ENCODE peak calls at places on chromosomes 12 and 14, in ten cellular contexts. One of them, this sample, is unnamed.

GRCh38 chr12:131283191-131283861 is 329.6 kb downstream of the ADGRD1 start:
- DNase-seq in heart left ventricle: no peak
- DNase-seq in A549: no peak
- DNase-seq in IMR-90: no peak
- DNase-seq in body of pancreas: no peak
- DNase-seq in NB4: no peak
- DNase-seq in erythroblast: no peak
- DNase-seq in GM12892: no peak
- DNase-seq in uterus: peak; percentile 2
- DNase-seq in adrenal gland: peak; percentile 9
- DNase-seq in this sample: peak; percentile 3

GRCh38 chr14:89466460-89466859 is 49.4 kb upstream of the FOXN3 start:
- DNase-seq in erythroblast: no peak
- DNase-seq in uterus: no peak
- DNase-seq in heart left ventricle: no peak
- DNase-seq in adrenal gland: no peak
- DNase-seq in NB4: peak; percentile 94
- DNase-seq in IMR-90: no peak
- DNase-seq in A549: no peak
- DNase-seq in GM12892: no peak
- DNase-seq in body of pancreas: no peak
- DNase-seq in this sample: no peak

GRCh38 chr12:45130881-45131281 is 80.0 kb upstream of the DBX2 start:
- DNase-seq in IMR-90: peak; percentile 63
- DNase-seq in GM12892: peak; percentile 15
- DNase-seq in A549: peak; percentile 71
- DNase-seq in erythroblast: peak; percentile 46
- DNase-seq in body of pancreas: peak; percentile 28
- DNase-seq in adrenal gland: peak; percentile 33
- DNase-seq in heart left ventricle: no peak
- DNase-seq in NB4: peak; percentile 82
- DNase-seq in uterus: no peak
- DNase-seq in this sample: peak; percentile 45

GRCh38 chr14:37888234-37888633 is 292.8 kb downstream of the TTC6 start:
- DNase-seq in uterus: no peak
- DNase-seq in GM12892: no peak
- DNase-seq in body of pancreas: no peak
- DNase-seq in A549: no peak
- DNase-seq in heart left ventricle: no peak
- DNase-seq in adrenal gland: no peak
- DNase-seq in NB4: no peak
- DNase-seq in erythroblast: no peak
- DNase-seq in IMR-90: no peak
- DNase-seq in this sample: no peak

GRCh38 chr12:117061555-117062079 is 37.6 kb downstream of the TESC start:
- DNase-seq in erythroblast: no peak
- DNase-seq in heart left ventricle: no peak
- DNase-seq in IMR-90: no peak
- DNase-seq in GM12892: no peak
- DNase-seq in uterus: no peak
- DNase-seq in NB4: no peak
- DNase-seq in adrenal gland: no peak
- DNase-seq in body of pancreas: no peak
- DNase-seq in A549: no peak
- DNase-seq in this sample: no peak

GRCh38 chr12:40691913-40692616 is at the start of gene CNTN1:
- DNase-seq in adrenal gland: peak; percentile 38
- DNase-seq in GM12892: no peak
- DNase-seq in erythroblast: no peak
- DNase-seq in NB4: no peak
- DNase-seq in A549: peak; percentile 93
- DNase-seq in IMR-90: peak; percentile 0
- DNase-seq in uterus: peak; percentile 54
- DNase-seq in body of pancreas: peak; percentile 42
- DNase-seq in heart left ventricle: peak; percentile 14
- DNase-seq in this sample: peak; percentile 64

GRCh38 chr12:87444039-87444438 is 585.2 kb downstream of the C12orf50 start:
- DNase-seq in erythroblast: no peak
- DNase-seq in uterus: no peak
- DNase-seq in GM12892: no peak
- DNase-seq in body of pancreas: no peak
- DNase-seq in adrenal gland: no peak
- DNase-seq in A549: no peak
- DNase-seq in NB4: no peak
- DNase-seq in heart left ventricle: no peak
- DNase-seq in IMR-90: peak; percentile 1
- DNase-seq in this sample: no peak

GRCh38 chr12:63420206-63420644 is 248.1 kb downstream of the DPY19L2 start:
- DNase-seq in GM12892: peak; percentile 0
- DNase-seq in erythroblast: peak; percentile 70
- DNase-seq in body of pancreas: peak; percentile 41
- DNase-seq in adrenal gland: peak; percentile 32
- DNase-seq in IMR-90: peak; percentile 59
- DNase-seq in heart left ventricle: peak; percentile 11
- DNase-seq in NB4: peak; percentile 92
- DNase-seq in A549: peak; percentile 76
- DNase-seq in uterus: no peak
- DNase-seq in this sample: no peak

GRCh38 chr12:121793501-121793835 is at the start of gene RHOF:
- DNase-seq in heart left ventricle: no peak
- DNase-seq in uterus: no peak
- DNase-seq in GM12892: peak; percentile 63
- DNase-seq in A549: no peak
- DNase-seq in body of pancreas: peak; percentile 47
- DNase-seq in IMR-90: no peak
- DNase-seq in adrenal gland: peak; percentile 66
- DNase-seq in erythroblast: peak; percentile 75
- DNase-seq in NB4: no peak
- DNase-seq in this sample: no peak

GRCh38 chr12:121794532-121795028 is 1.1 kb upstream of the RHOF start:
- DNase-seq in NB4: no peak
- DNase-seq in erythroblast: no peak
- DNase-seq in A549: no peak
- DNase-seq in uterus: peak; percentile 62
- DNase-seq in heart left ventricle: peak; percentile 54
- DNase-seq in GM12892: peak; percentile 43
- DNase-seq in body of pancreas: peak; percentile 56
- DNase-seq in adrenal gland: peak; percentile 66
- DNase-seq in IMR-90: no peak
- DNase-seq in this sample: no peak

GRCh38 chr12:121791671-121792496 is 1.6 kb downstream of the RHOF start:
- DNase-seq in uterus: no peak
- DNase-seq in erythroblast: no peak
- DNase-seq in NB4: peak; percentile 43
- DNase-seq in IMR-90: no peak
- DNase-seq in adrenal gland: no peak
- DNase-seq in GM12892: no peak
- DNase-seq in heart left ventricle: no peak
- DNase-seq in A549: peak; percentile 85
- DNase-seq in body of pancreas: no peak
- DNase-seq in this sample: no peak

GRCh38 chr12:121793836-121794531 is 496 bp upstream of the RHOF start:
- DNase-seq in adrenal gland: peak; percentile 93
- DNase-seq in A549: peak; percentile 96
- DNase-seq in uterus: peak; percentile 90
- DNase-seq in body of pancreas: peak; percentile 92
- DNase-seq in NB4: peak; percentile 99
- DNase-seq in GM12892: peak; percentile 88
- DNase-seq in IMR-90: peak; percentile 89
- DNase-seq in heart left ventricle: peak; percentile 88
- DNase-seq in erythroblast: peak; percentile 96
- DNase-seq in this sample: peak; percentile 77

GRCh38 chr12:121792607-121793500 is 634 bp downstream of the RHOF start:
- DNase-seq in GM12892: peak; percentile 55
- DNase-seq in heart left ventricle: no peak
- DNase-seq in NB4: peak; percentile 83
- DNase-seq in erythroblast: peak; percentile 53
- DNase-seq in adrenal gland: peak; percentile 69
- DNase-seq in body of pancreas: no peak
- DNase-seq in IMR-90: no peak
- DNase-seq in A549: no peak
- DNase-seq in uterus: no peak
- DNase-seq in this sample: no peak
- TF ChIP-seq POLR2A in GM12892: peak; percentile 56
- TF ChIP-seq POLR2A in heart left ventricle: no peak
- TF ChIP-seq POLR2A in NB4: no peak
- TF ChIP-seq POLR2A in erythroblast: no peak
- TF ChIP-seq POLR2A in adrenal gland: no peak
- TF ChIP-seq POLR2A in body of pancreas: no peak
- TF ChIP-seq POLR2A in IMR-90: no peak
- TF ChIP-seq POLR2A in A549: no peak
- TF ChIP-seq POLR2A in uterus: no peak
- TF ChIP-seq POLR2A in this sample: no peak

GRCh38 chr12:2893007-2893406 is 2.3 kb downstream of the TULP3 start:
- DNase-seq in GM12892: no peak
- DNase-seq in heart left ventricle: no peak
- DNase-seq in A549: peak; percentile 43
- DNase-seq in erythroblast: no peak
- DNase-seq in NB4: peak; percentile 16
- DNase-seq in body of pancreas: no peak
- DNase-seq in IMR-90: peak; percentile 92
- DNase-seq in uterus: peak; percentile 42
- DNase-seq in adrenal gland: peak; percentile 63
- DNase-seq in this sample: no peak

GRCh38 chr12:2890001-2890387 is 697 bp upstream of the TULP3 start:
- DNase-seq in erythroblast: no peak
- DNase-seq in GM12892: no peak
- DNase-seq in heart left ventricle: no peak
- DNase-seq in adrenal gland: no peak
- DNase-seq in A549: no peak
- DNase-seq in NB4: no peak
- DNase-seq in body of pancreas: no peak
- DNase-seq in uterus: no peak
- DNase-seq in IMR-90: no peak
- DNase-seq in this sample: no peak

GRCh38 chr12:2892246-2892645 is 1.6 kb downstream of the TULP3 start:
- DNase-seq in adrenal gland: no peak
- DNase-seq in body of pancreas: no peak
- DNase-seq in erythroblast: no peak
- DNase-seq in uterus: no peak
- DNase-seq in A549: no peak
- DNase-seq in heart left ventricle: no peak
- DNase-seq in IMR-90: no peak
- DNase-seq in GM12892: no peak
- DNase-seq in NB4: no peak
- DNase-seq in this sample: no peak

GRCh38 chr12:2891240-2892053 is 756 bp downstream of the TULP3 start:
- DNase-seq in adrenal gland: peak; percentile 66
- DNase-seq in uterus: peak; percentile 55
- DNase-seq in body of pancreas: peak; percentile 45
- DNase-seq in NB4: peak; percentile 52
- DNase-seq in heart left ventricle: peak; percentile 52
- DNase-seq in IMR-90: peak; percentile 61
- DNase-seq in A549: peak; percentile 64
- DNase-seq in GM12892: no peak
- DNase-seq in erythroblast: peak; percentile 57
- DNase-seq in this sample: no peak

GRCh38 chr12:2890388-2891239 is at the start of gene TULP3:
- DNase-seq in body of pancreas: peak; percentile 99
- DNase-seq in heart left ventricle: peak; percentile 99
- DNase-seq in IMR-90: peak; percentile 96
- DNase-seq in A549: peak; percentile 98
- DNase-seq in adrenal gland: peak; percentile 99
- DNase-seq in GM12892: peak; percentile 94
- DNase-seq in uterus: peak; percentile 99
- DNase-seq in NB4: peak; percentile 96
- DNase-seq in erythroblast: peak; percentile 98
- DNase-seq in this sample: peak; percentile 99
- TF ChIP-seq POLR2A in body of pancreas: peak; percentile 85
- TF ChIP-seq POLR2A in heart left ventricle: no peak
- TF ChIP-seq POLR2A in IMR-90: peak; percentile 91
- TF ChIP-seq POLR2A in A549: peak; percentile 75
- TF ChIP-seq POLR2A in adrenal gland: peak; percentile 93
- TF ChIP-seq POLR2A in GM12892: peak; percentile 62
- TF ChIP-seq POLR2A in uterus: peak; percentile 98
- TF ChIP-seq POLR2A in NB4: peak; percentile 43
- TF ChIP-seq POLR2A in erythroblast: peak; percentile 80
- TF ChIP-seq POLR2A in this sample: peak; percentile 81

GRCh38 chr12:95789126-95790024 is 1.2 kb downstream of the NTN4 start:
- DNase-seq in heart left ventricle: peak; percentile 39
- DNase-seq in erythroblast: no peak
- DNase-seq in GM12892: no peak
- DNase-seq in NB4: no peak
- DNase-seq in adrenal gland: peak; percentile 33
- DNase-seq in uterus: no peak
- DNase-seq in IMR-90: peak; percentile 13
- DNase-seq in body of pancreas: peak; percentile 65
- DNase-seq in A549: peak; percentile 72
- DNase-seq in this sample: no peak

GRCh38 chr12:95788637-95789036 is 1.9 kb downstream of the NTN4 start:
- DNase-seq in adrenal gland: no peak
- DNase-seq in erythroblast: no peak
- DNase-seq in IMR-90: peak; percentile 68
- DNase-seq in heart left ventricle: no peak
- DNase-seq in GM12892: no peak
- DNase-seq in uterus: no peak
- DNase-seq in NB4: no peak
- DNase-seq in A549: no peak
- DNase-seq in body of pancreas: no peak
- DNase-seq in this sample: no peak

GRCh38 chr12:95790912-95791849 is 617 bp upstream of the NTN4 start:
- DNase-seq in IMR-90: peak; percentile 22
- DNase-seq in uterus: no peak
- DNase-seq in heart left ventricle: peak; percentile 28
- DNase-seq in NB4: peak; percentile 18
- DNase-seq in adrenal gland: peak; percentile 43
- DNase-seq in erythroblast: no peak
- DNase-seq in A549: peak; percentile 84
- DNase-seq in GM12892: peak; percentile 14
- DNase-seq in body of pancreas: peak; percentile 45
- DNase-seq in this sample: peak; percentile 44

GRCh38 chr12:95787274-95787814 is 3.2 kb downstream of the NTN4 start:
- DNase-seq in body of pancreas: no peak
- DNase-seq in IMR-90: peak; percentile 14
- DNase-seq in NB4: no peak
- DNase-seq in uterus: no peak
- DNase-seq in adrenal gland: no peak
- DNase-seq in A549: no peak
- DNase-seq in heart left ventricle: no peak
- DNase-seq in erythroblast: no peak
- DNase-seq in GM12892: no peak
- DNase-seq in this sample: no peak

GRCh38 chr12:95790025-95790911 is at the start of gene NTN4:
- DNase-seq in GM12892: peak; percentile 36
- DNase-seq in NB4: peak; percentile 49
- DNase-seq in IMR-90: peak; percentile 24
- DNase-seq in body of pancreas: peak; percentile 67
- DNase-seq in uterus: peak; percentile 22
- DNase-seq in adrenal gland: peak; percentile 42
- DNase-seq in A549: peak; percentile 65
- DNase-seq in heart left ventricle: peak; percentile 62
- DNase-seq in erythroblast: no peak
- DNase-seq in this sample: peak; percentile 15
- TF ChIP-seq POLR2A in GM12892: no peak
- TF ChIP-seq POLR2A in NB4: no peak
- TF ChIP-seq POLR2A in IMR-90: no peak
- TF ChIP-seq POLR2A in body of pancreas: peak; percentile 56
- TF ChIP-seq POLR2A in uterus: no peak
- TF ChIP-seq POLR2A in adrenal gland: peak; percentile 39
- TF ChIP-seq POLR2A in A549: peak; percentile 35
- TF ChIP-seq POLR2A in heart left ventricle: no peak
- TF ChIP-seq POLR2A in erythroblast: no peak
- TF ChIP-seq POLR2A in this sample: no peak

DNA sequence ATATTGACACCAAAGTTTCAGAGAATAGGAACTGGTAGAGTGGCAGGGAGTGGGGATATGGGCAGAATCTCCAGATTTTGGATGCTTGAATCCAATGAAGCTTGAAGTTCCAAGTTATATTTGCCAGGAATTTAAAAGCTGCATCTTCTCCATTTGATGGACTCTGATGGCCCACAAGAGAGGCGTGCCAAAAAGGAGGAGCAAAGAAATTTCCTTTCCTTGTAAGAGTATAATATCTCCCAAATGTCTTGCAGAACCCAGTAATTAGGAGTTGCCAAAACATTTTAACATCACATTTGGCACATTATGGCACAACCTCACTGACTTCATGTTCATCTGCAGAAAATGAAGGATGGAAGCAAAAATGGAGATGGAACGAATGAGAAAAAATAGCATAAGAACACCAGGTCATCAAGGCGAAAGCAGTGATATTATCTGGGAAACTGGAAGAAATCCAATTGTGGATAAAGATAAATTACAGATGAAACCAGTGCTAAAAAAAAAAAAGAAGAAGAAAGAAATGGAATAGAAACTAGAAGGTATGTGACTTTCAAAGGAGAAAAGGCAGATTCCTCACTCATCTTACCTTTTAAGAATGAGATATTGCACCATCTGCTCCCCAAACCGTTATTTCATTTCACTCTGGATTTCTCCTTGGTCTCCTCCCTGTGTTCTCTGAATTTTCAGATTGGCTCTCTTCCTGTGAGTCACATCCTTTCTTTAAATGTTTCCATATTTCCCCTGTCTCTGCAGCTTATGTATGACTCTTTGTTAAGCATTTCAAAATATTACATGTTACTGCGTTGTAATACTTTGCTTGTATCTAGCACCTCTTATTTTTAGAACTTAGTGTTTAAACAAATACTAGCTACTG is 13.5 kb upstream of the FLRT2 start:
- DNase-seq in erythroblast: no peak
- DNase-seq in adrenal gland: no peak
- DNase-seq in A549: no peak
- DNase-seq in GM12892: no peak
- DNase-seq in IMR-90: peak; percentile 88
- DNase-seq in NB4: peak; percentile 45
- DNase-seq in uterus: no peak
- DNase-seq in body of pancreas: no peak
- DNase-seq in heart left ventricle: no peak
- DNase-seq in this sample: no peak
- TF ChIP-seq POLR2A in erythroblast: no peak
- TF ChIP-seq POLR2A in adrenal gland: no peak
- TF ChIP-seq POLR2A in A549: no peak
- TF ChIP-seq POLR2A in GM12892: no peak
- TF ChIP-seq POLR2A in IMR-90: no peak
- TF ChIP-seq POLR2A in NB4: no peak
- TF ChIP-seq POLR2A in uterus: no peak
- TF ChIP-seq POLR2A in body of pancreas: no peak
- TF ChIP-seq POLR2A in heart left ventricle: no peak
- TF ChIP-seq POLR2A in this sample: no peak